ENCODE peak calls at places on chromosomes 5 and 9, in nine cellular contexts. One of them, this sample, is unnamed.

GRCh38 chr5:151251001-151251551 is 1.9 kb upstream of the GM2A start:
- DNase-seq in ovary: no peak
- DNase-seq in body of pancreas: peak
- DNase-seq in heart left ventricle: no peak
- DNase-seq in H1: no peak
- DNase-seq in adrenal gland: no peak
- DNase-seq in uterus: no peak
- DNase-seq in right lobe of liver: peak
- DNase-seq in suprapubic skin: peak
- DNase-seq in this sample: no peak

GRCh38 chr5:117533792-117534191 is 959.2 kb upstream of the SEMA6A start:
- DNase-seq in ovary: no peak
- DNase-seq in body of pancreas: no peak
- DNase-seq in heart left ventricle: no peak
- DNase-seq in H1: no peak
- DNase-seq in adrenal gland: no peak
- DNase-seq in uterus: no peak
- DNase-seq in right lobe of liver: no peak
- DNase-seq in suprapubic skin: no peak
- DNase-seq in this sample: no peak

GRCh38 chr9:77236693-77237092 is 59.4 kb downstream of the VPS13A start:
- DNase-seq in ovary: no peak
- DNase-seq in body of pancreas: no peak
- DNase-seq in heart left ventricle: no peak
- DNase-seq in H1: no peak
- DNase-seq in adrenal gland: no peak
- DNase-seq in uterus: no peak
- DNase-seq in right lobe of liver: no peak
- DNase-seq in suprapubic skin: no peak
- DNase-seq in this sample: no peak

GRCh38 chr5:95712347-95712958 is 18.7 kb upstream of the RHOBTB3 start:
- DNase-seq in ovary: no peak
- DNase-seq in body of pancreas: no peak
- DNase-seq in heart left ventricle: no peak
- DNase-seq in H1: no peak
- DNase-seq in adrenal gland: no peak
- DNase-seq in uterus: no peak
- DNase-seq in right lobe of liver: no peak
- DNase-seq in suprapubic skin: no peak
- DNase-seq in this sample: no peak

GRCh38 chr9:129476821-129477611 is 143.9 kb downstream of the C9orf50 start:
- DNase-seq in ovary: no peak
- DNase-seq in body of pancreas: no peak
- DNase-seq in heart left ventricle: no peak
- DNase-seq in H1: no peak
- DNase-seq in adrenal gland: peak
- DNase-seq in uterus: no peak
- DNase-seq in right lobe of liver: no peak
- DNase-seq in suprapubic skin: no peak
- DNase-seq in this sample: no peak

GRCh38 chr9:134179595-134179917 is 15.2 kb upstream of the RNU6ATAC start:
- DNase-seq in ovary: no peak
- DNase-seq in body of pancreas: peak
- DNase-seq in heart left ventricle: no peak
- DNase-seq in H1: no peak
- DNase-seq in adrenal gland: no peak
- DNase-seq in uterus: no peak
- DNase-seq in right lobe of liver: peak
- DNase-seq in suprapubic skin: no peak
- DNase-seq in this sample: no peak

GRCh38 chr9:74284596-74284995 is 212.5 kb upstream of the RORB start:
- DNase-seq in ovary: no peak
- DNase-seq in body of pancreas: no peak
- DNase-seq in heart left ventricle: no peak
- DNase-seq in H1: no peak
- DNase-seq in adrenal gland: no peak
- DNase-seq in uterus: no peak
- DNase-seq in right lobe of liver: no peak
- DNase-seq in suprapubic skin: no peak
- DNase-seq in this sample: no peak

GRCh38 chr9:107894572-107895261 is 405.1 kb upstream of the KLF4 start:
- DNase-seq in ovary: peak
- DNase-seq in body of pancreas: peak
- DNase-seq in heart left ventricle: no peak
- DNase-seq in H1: no peak
- DNase-seq in adrenal gland: peak
- DNase-seq in uterus: peak
- DNase-seq in right lobe of liver: no peak
- DNase-seq in suprapubic skin: no peak
- DNase-seq in this sample: no peak

GRCh38 chr5:142977363-142978051 is 207.3 kb downstream of the ARHGAP26 start:
- DNase-seq in ovary: no peak
- DNase-seq in body of pancreas: no peak
- DNase-seq in heart left ventricle: no peak
- DNase-seq in H1: no peak
- DNase-seq in adrenal gland: peak
- DNase-seq in uterus: no peak
- DNase-seq in right lobe of liver: no peak
- DNase-seq in suprapubic skin: no peak
- DNase-seq in this sample: no peak

GRCh38 chr5:130476325-130476724 is 572.1 kb downstream of the CHSY3 start:
- DNase-seq in ovary: no peak
- DNase-seq in body of pancreas: no peak
- DNase-seq in heart left ventricle: no peak
- DNase-seq in H1: no peak
- DNase-seq in adrenal gland: no peak
- DNase-seq in uterus: no peak
- DNase-seq in right lobe of liver: no peak
- DNase-seq in suprapubic skin: no peak
- DNase-seq in this sample: no peak

GRCh38 chr5:130479045-130479804 is 575.0 kb downstream of the CHSY3 start:
- DNase-seq in ovary: no peak
- DNase-seq in body of pancreas: no peak
- DNase-seq in heart left ventricle: no peak
- DNase-seq in H1: no peak
- DNase-seq in adrenal gland: no peak
- DNase-seq in uterus: no peak
- DNase-seq in right lobe of liver: no peak
- DNase-seq in suprapubic skin: no peak
- DNase-seq in this sample: no peak
- TF ChIP-seq POLR2A in ovary: no peak
- TF ChIP-seq POLR2A in body of pancreas: no peak
- TF ChIP-seq POLR2A in heart left ventricle: no peak
- TF ChIP-seq POLR2A in H1: no peak
- TF ChIP-seq POLR2A in adrenal gland: no peak
- TF ChIP-seq POLR2A in uterus: no peak
- TF ChIP-seq POLR2A in right lobe of liver: no peak
- TF ChIP-seq POLR2A in suprapubic skin: no peak
- TF ChIP-seq POLR2A in this sample: no peak

DNA sequence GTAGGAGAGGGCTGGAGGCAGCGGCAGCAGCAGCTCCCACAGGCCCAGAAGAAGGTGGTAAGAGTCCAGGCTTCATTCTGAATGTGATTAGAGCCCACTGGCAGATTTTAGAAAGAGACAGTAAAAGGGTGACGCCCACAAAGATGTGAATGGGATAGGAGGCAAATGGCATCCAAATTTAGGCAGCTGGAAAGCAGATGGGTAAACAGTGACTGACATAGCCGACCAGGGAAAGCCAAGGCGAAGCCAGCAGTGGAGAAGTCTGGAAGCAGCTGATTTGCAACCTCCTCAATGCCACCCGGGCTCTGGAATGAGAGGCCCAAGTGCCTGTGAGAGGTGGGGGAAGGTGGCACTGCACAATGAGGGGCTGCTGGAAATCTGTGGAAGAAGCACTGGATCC is 103.3 kb downstream of the C5orf15 start:
- DNase-seq in ovary: no peak
- DNase-seq in body of pancreas: no peak
- DNase-seq in heart left ventricle: no peak
- DNase-seq in H1: no peak
- DNase-seq in adrenal gland: no peak
- DNase-seq in uterus: no peak
- DNase-seq in right lobe of liver: no peak
- DNase-seq in suprapubic skin: no peak
- DNase-seq in this sample: no peak
- TF ChIP-seq POLR2A in ovary: no peak
- TF ChIP-seq POLR2A in body of pancreas: no peak
- TF ChIP-seq POLR2A in heart left ventricle: no peak
- TF ChIP-seq POLR2A in H1: no peak
- TF ChIP-seq POLR2A in adrenal gland: no peak
- TF ChIP-seq POLR2A in uterus: no peak
- TF ChIP-seq POLR2A in right lobe of liver: no peak
- TF ChIP-seq POLR2A in suprapubic skin: no peak
- TF ChIP-seq POLR2A in this sample: no peak

GRCh38 chr5:79236970-79237734 is 1.2 kb downstream of the JMY start:
- DNase-seq in ovary: peak
- DNase-seq in body of pancreas: peak
- DNase-seq in heart left ventricle: peak
- DNase-seq in H1: no peak
- DNase-seq in adrenal gland: peak
- DNase-seq in uterus: peak
- DNase-seq in right lobe of liver: peak
- DNase-seq in suprapubic skin: peak
- DNase-seq in this sample: no peak
- TF ChIP-seq POLR2A in ovary: no peak
- TF ChIP-seq POLR2A in body of pancreas: peak
- TF ChIP-seq POLR2A in heart left ventricle: no peak
- TF ChIP-seq POLR2A in H1: peak
- TF ChIP-seq POLR2A in adrenal gland: peak
- TF ChIP-seq POLR2A in uterus: peak
- TF ChIP-seq POLR2A in right lobe of liver: peak
- TF ChIP-seq POLR2A in suprapubic skin: no peak
- TF ChIP-seq POLR2A in this sample: no peak

GRCh38 chr5:14187157-14187556 is 44.0 kb downstream of the TRIO start:
- DNase-seq in ovary: no peak
- DNase-seq in body of pancreas: no peak
- DNase-seq in heart left ventricle: no peak
- DNase-seq in H1: no peak
- DNase-seq in adrenal gland: no peak
- DNase-seq in uterus: no peak
- DNase-seq in right lobe of liver: no peak
- DNase-seq in suprapubic skin: no peak
- DNase-seq in this sample: no peak

GRCh38 chr5:14187660-14188059 is 44.5 kb downstream of the TRIO start:
- DNase-seq in ovary: no peak
- DNase-seq in body of pancreas: no peak
- DNase-seq in heart left ventricle: no peak
- DNase-seq in H1: no peak
- DNase-seq in adrenal gland: no peak
- DNase-seq in uterus: no peak
- DNase-seq in right lobe of liver: no peak
- DNase-seq in suprapubic skin: no peak
- DNase-seq in this sample: no peak

GRCh38 chr5:14185336-14186131 is 42.4 kb downstream of the TRIO start:
- DNase-seq in ovary: no peak
- DNase-seq in body of pancreas: no peak
- DNase-seq in heart left ventricle: no peak
- DNase-seq in H1: no peak
- DNase-seq in adrenal gland: peak
- DNase-seq in uterus: no peak
- DNase-seq in right lobe of liver: no peak
- DNase-seq in suprapubic skin: no peak
- DNase-seq in this sample: no peak

GRCh38 chr5:14184725-14185124 is 41.6 kb downstream of the TRIO start:
- DNase-seq in ovary: no peak
- DNase-seq in body of pancreas: no peak
- DNase-seq in heart left ventricle: no peak
- DNase-seq in H1: no peak
- DNase-seq in adrenal gland: no peak
- DNase-seq in uterus: peak
- DNase-seq in right lobe of liver: no peak
- DNase-seq in suprapubic skin: no peak
- DNase-seq in this sample: no peak

GRCh38 chr5:14186132-14186830 is 43.1 kb downstream of the TRIO start:
- DNase-seq in ovary: no peak
- DNase-seq in body of pancreas: no peak
- DNase-seq in heart left ventricle: no peak
- DNase-seq in H1: no peak
- DNase-seq in adrenal gland: no peak
- DNase-seq in uterus: no peak
- DNase-seq in right lobe of liver: no peak
- DNase-seq in suprapubic skin: no peak
- DNase-seq in this sample: no peak
- TF ChIP-seq POLR2A in ovary: no peak
- TF ChIP-seq POLR2A in body of pancreas: no peak
- TF ChIP-seq POLR2A in heart left ventricle: no peak
- TF ChIP-seq POLR2A in H1: no peak
- TF ChIP-seq POLR2A in adrenal gland: peak
- TF ChIP-seq POLR2A in uterus: peak
- TF ChIP-seq POLR2A in right lobe of liver: no peak
- TF ChIP-seq POLR2A in suprapubic skin: no peak
- TF ChIP-seq POLR2A in this sample: peak

GRCh38 chr9:63859475-63860215 is 1425.4 kb downstream of the FOXD4L5 start:
- DNase-seq in ovary: no peak
- DNase-seq in body of pancreas: peak
- DNase-seq in heart left ventricle: peak
- DNase-seq in H1: no peak
- DNase-seq in adrenal gland: peak
- DNase-seq in uterus: peak
- DNase-seq in right lobe of liver: peak
- DNase-seq in suprapubic skin: peak
- DNase-seq in this sample: no peak
- TF ChIP-seq POLR2A in ovary: no peak
- TF ChIP-seq POLR2A in body of pancreas: peak
- TF ChIP-seq POLR2A in heart left ventricle: no peak
- TF ChIP-seq POLR2A in H1: no peak
- TF ChIP-seq POLR2A in adrenal gland: peak
- TF ChIP-seq POLR2A in uterus: no peak
- TF ChIP-seq POLR2A in right lobe of liver: no peak
- TF ChIP-seq POLR2A in suprapubic skin: no peak
- TF ChIP-seq POLR2A in this sample: no peak

DNA sequence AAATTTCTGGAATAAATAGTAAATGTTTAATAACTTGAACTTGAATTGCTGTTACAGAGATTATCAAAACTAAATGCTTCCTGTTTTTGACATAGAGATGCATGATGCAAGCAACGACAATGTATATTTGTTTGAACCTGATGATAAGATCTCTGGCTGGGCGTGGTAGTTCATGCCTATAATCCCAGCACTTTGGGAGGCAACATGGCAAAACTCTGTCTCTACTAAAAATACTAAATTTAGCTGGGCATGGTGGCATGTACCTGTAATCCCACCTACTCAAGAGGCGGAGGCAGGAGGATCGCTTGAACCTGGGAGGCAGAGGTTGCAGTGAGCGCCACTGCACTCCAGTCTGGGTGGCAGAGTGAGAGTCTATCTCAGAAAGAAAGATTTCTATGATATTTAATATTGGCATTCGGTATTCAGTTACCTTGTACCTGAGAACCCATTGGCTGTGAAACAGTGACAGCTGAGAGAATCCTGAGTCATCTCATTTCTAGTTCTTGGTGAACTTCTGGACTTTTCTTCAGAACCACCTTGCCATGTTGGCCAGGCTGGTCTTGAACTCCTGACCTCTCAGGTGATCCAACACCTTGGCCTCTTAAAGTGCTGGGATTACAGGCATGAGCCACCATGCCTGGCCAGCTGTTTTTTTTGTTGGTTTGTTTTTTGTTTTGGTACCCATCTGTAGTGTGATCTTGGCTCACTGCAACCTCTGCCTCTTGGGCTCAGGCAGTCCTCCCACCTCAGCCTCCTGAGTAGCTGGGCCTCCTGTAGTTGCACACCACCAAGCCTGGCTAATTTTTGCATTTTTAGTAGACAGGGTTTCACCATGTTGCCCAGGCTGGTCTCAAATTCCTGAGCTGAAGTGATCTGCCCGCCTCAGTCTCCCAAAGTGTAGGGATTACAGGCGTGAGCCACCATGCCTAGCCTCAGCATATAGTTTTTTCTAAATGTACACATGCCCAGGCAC is 10.0 kb upstream of the FGF18 start:
- DNase-seq in ovary: no peak
- DNase-seq in body of pancreas: no peak
- DNase-seq in heart left ventricle: no peak
- DNase-seq in H1: no peak
- DNase-seq in adrenal gland: no peak
- DNase-seq in uterus: no peak
- DNase-seq in right lobe of liver: no peak
- DNase-seq in suprapubic skin: no peak
- DNase-seq in this sample: no peak
- TF ChIP-seq POLR2A in ovary: no peak
- TF ChIP-seq POLR2A in body of pancreas: no peak
- TF ChIP-seq POLR2A in heart left ventricle: no peak
- TF ChIP-seq POLR2A in H1: peak
- TF ChIP-seq POLR2A in adrenal gland: no peak
- TF ChIP-seq POLR2A in uterus: no peak
- TF ChIP-seq POLR2A in right lobe of liver: no peak
- TF ChIP-seq POLR2A in suprapubic skin: no peak
- TF ChIP-seq POLR2A in this sample: no peak

This sample was measured in esophagus squamous epithelium.